ENCODE peak calls at places on chromosomes 7 and 10, in ten cellular contexts. Z is ELF-1; X is glutamatergic neuron; Q is retinal pigment epithelial cell; M is HT1080; A is COR-L47; K is choroid plexus epithelial cell; J is NCI-H187; N is effector CD4-positive, alpha-beta T cell; C is BJ. P is an unnamed sample.

GRCh38 chr10:22501863-22502262 is 156.6 kb downstream of the SPAG6 start:
- DNase-seq in A (no peak), J (no peak), M (no peak), X (no peak), Z (no peak), C (no peak), N (no peak), K (no peak), Q (no peak), P (no peak)

GRCh38 chr7:148156248-148156647 is 434.3 kb upstream of the C7orf33 start:
- DNase-seq in A (no peak), Q (no peak), C (no peak), M (peak; percentile 60), N (no peak), X (no peak), K (peak; percentile 1), J (no peak), Z (no peak), P (no peak)

GRCh38 chr10:71206911-71207310 is 5.5 kb upstream of the UNC5B start:
- DNase-seq in M (no peak), J (no peak), Z (no peak), Q (no peak), K (peak; percentile 22), N (no peak), X (no peak), C (no peak), A (no peak), P (no peak)

GRCh38 chr7:14229047-14229446 is 239.6 kb upstream of the ETV1 start:
- DNase-seq in X (no peak), K (no peak), C (no peak), A (no peak), M (no peak), N (no peak), J (no peak), Q (no peak), Z (no peak), P (no peak)

GRCh38 chr7:17781491-17782215 is 158.6 kb downstream of the SNX13 start:
- DNase-seq in Q (no peak), Z (no peak), X (no peak), N (no peak), C (no peak), A (no peak), K (peak; percentile 64), M (peak; percentile 88), J (no peak), P (no peak)

GRCh38 chr10:132397036-132397541 is at the start of gene PWWP2B:
- DNase-seq in A (no peak), M (no peak), C (no peak), J (no peak), K (no peak), Z (no peak), Q (no peak), N (peak; percentile 52), X (peak; percentile 70), P (no peak)

GRCh38 chr7:124387056-124387455 is 354.2 kb upstream of the TMEM229A start:
- DNase-seq in Z (no peak), X (no peak), A (peak; percentile 40), N (no peak), M (no peak), Q (no peak), K (no peak), J (no peak), C (no peak), P (no peak)

GRCh38 chr10:93180402-93181040 is 106.8 kb downstream of the CYP26A1 start:
- DNase-seq in Q (no peak), A (no peak), N (no peak), Z (peak; percentile 43), X (no peak), M (peak; percentile 16), C (peak; percentile 35), J (no peak), K (no peak), P (no peak)

GRCh38 chr7:24721378-24722030 is 35.8 kb downstream of the GSDME start:
- DNase-seq in X (no peak), C (no peak), K (no peak), M (no peak), Q (no peak), J (no peak), A (no peak), N (no peak), Z (no peak), P (no peak)

GRCh38 chr10:71964669-71965515 is 697 bp downstream of the CHST3 start:
- DNase-seq in N (no peak), J (no peak), M (peak; percentile 74), X (peak; percentile 33), A (no peak), Z (peak; percentile 58), C (no peak), K (peak; percentile 81), Q (no peak), P (no peak)

GRCh38 chr7:151246161-151247015 is 2.1 kb downstream of the SMARCD3 start:
- DNase-seq in K (peak; percentile 39), J (no peak), Z (no peak), M (no peak), X (no peak), Q (no peak), N (no peak), C (no peak), A (no peak), P (no peak)

GRCh38 chr10:42981358-42982236 is 95.3 kb upstream of the RET start:
- DNase-seq in N (no peak), C (no peak), A (no peak), X (peak; percentile 8), Q (no peak), M (no peak), K (no peak), J (no peak), Z (no peak), P (no peak)

GRCh38 chr10:43059336-43059720 is 17.5 kb upstream of the RET start:
- DNase-seq in C (no peak), K (no peak), J (no peak), N (no peak), Q (no peak), X (peak; percentile 12), Z (no peak), A (no peak), M (no peak), P (no peak)

GRCh38 chr10:46319383-46319782 is 32.6 kb downstream of the ANTXRL start:
- DNase-seq in J (no peak), X (no peak), M (no peak), Z (no peak), C (no peak), A (no peak), N (no peak), Q (no peak), K (no peak), P (no peak)

GRCh38 chr7:102390697-102391484 is 5.3 kb upstream of the PRKRIP1 start:
- DNase-seq in J (peak; percentile 31), M (peak; percentile 66), N (peak; percentile 70), Z (peak; percentile 88), K (peak; percentile 77), A (peak; percentile 68), X (peak; percentile 92), C (no peak), Q (no peak), P (peak; percentile 41)

GRCh38 chr7:130490287-130490686 is 1.6 kb upstream of the MEST start:
- DNase-seq in K (no peak), C (no peak), M (no peak), N (no peak), J (no peak), A (no peak), X (peak; percentile 40), Q (no peak), Z (peak; percentile 81), P (no peak)

GRCh38 chr10:128859738-128860386 is 607.2 kb upstream of the MGMT start:
- DNase-seq in K (peak; percentile 19), A (no peak), Q (no peak), M (peak; percentile 30), C (no peak), X (no peak), J (no peak), Z (no peak), N (no peak), P (no peak)

GRCh38 chr7:74061840-74062539 is 21.6 kb upstream of the LIMK1 start:
- DNase-seq in A (no peak), Q (peak; percentile 75), N (peak; percentile 55), M (peak; percentile 96), J (no peak), X (peak; percentile 12), K (peak; percentile 96), C (peak; percentile 58), Z (peak; percentile 84), P (peak; percentile 57)

GRCh38 chr10:126972622-126973414 is 67.6 kb downstream of the DOCK1 start:
- DNase-seq in Z (peak; percentile 31), M (peak; percentile 84), C (peak; percentile 92), X (no peak), A (no peak), N (no peak), Q (peak; percentile 40), J (no peak), K (peak; percentile 96), P (no peak)

GRCh38 chr10:104337985-104338735 is at the start of gene ITPRIP:
- DNase-seq in A (no peak), M (peak; percentile 92), J (no peak), C (peak; percentile 56), Z (peak; percentile 84), X (peak; percentile 78), K (peak; percentile 93), Q (no peak), N (peak; percentile 63), P (no peak)

GRCh38 chr10:112115781-112116385 is 67.7 kb downstream of the GPAM start:
- DNase-seq in X (peak; percentile 61), M (peak; percentile 46), Z (peak; percentile 73), N (no peak), Q (no peak), J (no peak), A (no peak), C (no peak), K (peak; percentile 60), P (no peak)

GRCh38 chr7:1767524-1767923 is 97.4 kb downstream of the ELFN1 start:
- DNase-seq in K (peak; percentile 5), C (no peak), Q (no peak), Z (no peak), N (no peak), X (no peak), J (no peak), M (no peak), A (no peak), P (peak; percentile 19)

GRCh38 chr7:107157091-107157490 is 11.7 kb upstream of the HBP1 start:
- DNase-seq in A (no peak), J (no peak), M (no peak), Z (no peak), N (no peak), Q (no peak), K (no peak), C (no peak), X (no peak), P (no peak)

GRCh38 chr7:7739718-7740355 is 21.4 kb upstream of the RPA3 start:
- DNase-seq in N (no peak), K (no peak), X (no peak), Z (no peak), Q (no peak), J (no peak), C (no peak), A (no peak), M (no peak), P (no peak)

GRCh38 chr10:133461841-133462240 is 8.1 kb downstream of the SCART1 start:
- DNase-seq in N (no peak), M (no peak), Q (no peak), X (no peak), J (no peak), A (no peak), Z (no peak), C (no peak), K (no peak), P (no peak)

GRCh38 chr7:2716488-2716887 is 28.5 kb downstream of the AMZ1 start:
- DNase-seq in Q (no peak), Z (no peak), K (no peak), J (no peak), A (no peak), N (no peak), X (no peak), M (no peak), C (no peak), P (no peak)

GRCh38 chr10:5582736-5583135 is 58.0 kb downstream of the CALML3 start:
- DNase-seq in N (no peak), M (no peak), Z (peak; percentile 70), J (no peak), C (no peak), Q (no peak), A (no peak), X (no peak), K (no peak), P (no peak)

GRCh38 chr10:95711492-95711891 is 17.8 kb upstream of the TCTN3 start:
- DNase-seq in A (no peak), M (no peak), Z (no peak), K (no peak), Q (no peak), C (no peak), X (no peak), N (no peak), J (no peak), P (no peak)